ENCODE peak calls at places on chromosomes 12 and 14, in ten cellular contexts. One of them, this sample, is unnamed.

GRCh38 chr12:102962986-102963385 is 5.5 kb downstream of the ASCL1 start:
- DNase-seq in NCI-H1092 treated with DMSO at 0.1 percent for 48 hours: peak; percentile 40
- DNase-seq in brain microvascular endothelial cell: no peak
- DNase-seq in myocyte: no peak
- DNase-seq in heart right ventricle: no peak
- DNase-seq in Ammon's horn: no peak
- DNase-seq in foreskin fibroblast: no peak
- DNase-seq in stimulated activated CD4-positive, alpha-beta T cell treated with anti-CD3 and anti-CD28 coated beads, Interleukin-4, amount 100 ng/mL, for 48 hours: no peak
- DNase-seq in T follicular helper cell: no peak
- DNase-seq in MM.1S: no peak
- DNase-seq in this sample: no peak

GRCh38 chr12:116053479-116054195 is 223.9 kb downstream of the MED13L start:
- DNase-seq in T follicular helper cell: no peak
- DNase-seq in MM.1S: no peak
- DNase-seq in Ammon's horn: peak; percentile 70
- DNase-seq in stimulated activated CD4-positive, alpha-beta T cell treated with anti-CD3 and anti-CD28 coated beads, Interleukin-4, amount 100 ng/mL, for 48 hours: no peak
- DNase-seq in myocyte: no peak
- DNase-seq in foreskin fibroblast: peak; percentile 83
- DNase-seq in NCI-H1092 treated with DMSO at 0.1 percent for 48 hours: no peak
- DNase-seq in brain microvascular endothelial cell: peak; percentile 25
- DNase-seq in heart right ventricle: no peak
- DNase-seq in this sample: peak; percentile 75

GRCh38 chr12:50055831-50056628 is 1.4 kb upstream of the ASIC1 start:
- DNase-seq in stimulated activated CD4-positive, alpha-beta T cell treated with anti-CD3 and anti-CD28 coated beads, Interleukin-4, amount 100 ng/mL, for 48 hours: peak; percentile 47
- DNase-seq in T follicular helper cell: peak; percentile 33
- DNase-seq in heart right ventricle: no peak
- DNase-seq in Ammon's horn: peak; percentile 72
- DNase-seq in brain microvascular endothelial cell: no peak
- DNase-seq in myocyte: peak; percentile 50
- DNase-seq in MM.1S: peak; percentile 57
- DNase-seq in foreskin fibroblast: peak; percentile 27
- DNase-seq in NCI-H1092 treated with DMSO at 0.1 percent for 48 hours: peak; percentile 41
- DNase-seq in this sample: no peak

GRCh38 chr14:74019743-74020142 is 594 bp downstream of the BBOF1 start:
- DNase-seq in MM.1S: no peak
- DNase-seq in brain microvascular endothelial cell: peak; percentile 60
- DNase-seq in stimulated activated CD4-positive, alpha-beta T cell treated with anti-CD3 and anti-CD28 coated beads, Interleukin-4, amount 100 ng/mL, for 48 hours: no peak
- DNase-seq in T follicular helper cell: no peak
- DNase-seq in foreskin fibroblast: peak; percentile 32
- DNase-seq in myocyte: peak; percentile 39
- DNase-seq in Ammon's horn: peak; percentile 5
- DNase-seq in NCI-H1092 treated with DMSO at 0.1 percent for 48 hours: no peak
- DNase-seq in heart right ventricle: no peak
- DNase-seq in this sample: peak; percentile 27

GRCh38 chr14:101174522-101174838 is 271.0 kb upstream of the RTL1 start:
- DNase-seq in T follicular helper cell: no peak
- DNase-seq in Ammon's horn: no peak
- DNase-seq in stimulated activated CD4-positive, alpha-beta T cell treated with anti-CD3 and anti-CD28 coated beads, Interleukin-4, amount 100 ng/mL, for 48 hours: no peak
- DNase-seq in heart right ventricle: no peak
- DNase-seq in foreskin fibroblast: no peak
- DNase-seq in NCI-H1092 treated with DMSO at 0.1 percent for 48 hours: peak; percentile 94
- DNase-seq in myocyte: no peak
- DNase-seq in MM.1S: no peak
- DNase-seq in brain microvascular endothelial cell: no peak
- DNase-seq in this sample: no peak

GRCh38 chr12:120234643-120235368 is 30.7 kb downstream of the PXN start:
- DNase-seq in myocyte: peak; percentile 99
- DNase-seq in foreskin fibroblast: peak; percentile 99
- DNase-seq in NCI-H1092 treated with DMSO at 0.1 percent for 48 hours: peak; percentile 50
- DNase-seq in Ammon's horn: peak; percentile 87
- DNase-seq in heart right ventricle: peak; percentile 81
- DNase-seq in brain microvascular endothelial cell: peak; percentile 98
- DNase-seq in MM.1S: no peak
- DNase-seq in stimulated activated CD4-positive, alpha-beta T cell treated with anti-CD3 and anti-CD28 coated beads, Interleukin-4, amount 100 ng/mL, for 48 hours: no peak
- DNase-seq in T follicular helper cell: no peak
- DNase-seq in this sample: peak; percentile 86

GRCh38 chr14:22991852-22992251 is 9.5 kb upstream of the AJUBA start:
- DNase-seq in MM.1S: no peak
- DNase-seq in heart right ventricle: no peak
- DNase-seq in stimulated activated CD4-positive, alpha-beta T cell treated with anti-CD3 and anti-CD28 coated beads, Interleukin-4, amount 100 ng/mL, for 48 hours: no peak
- DNase-seq in NCI-H1092 treated with DMSO at 0.1 percent for 48 hours: no peak
- DNase-seq in myocyte: no peak
- DNase-seq in foreskin fibroblast: no peak
- DNase-seq in T follicular helper cell: no peak
- DNase-seq in brain microvascular endothelial cell: no peak
- DNase-seq in Ammon's horn: no peak
- DNase-seq in this sample: no peak

GRCh38 chr14:97177635-97178034 is 380.5 kb downstream of the VRK1 start:
- DNase-seq in Ammon's horn: no peak
- DNase-seq in stimulated activated CD4-positive, alpha-beta T cell treated with anti-CD3 and anti-CD28 coated beads, Interleukin-4, amount 100 ng/mL, for 48 hours: no peak
- DNase-seq in MM.1S: no peak
- DNase-seq in NCI-H1092 treated with DMSO at 0.1 percent for 48 hours: no peak
- DNase-seq in T follicular helper cell: no peak
- DNase-seq in brain microvascular endothelial cell: no peak
- DNase-seq in heart right ventricle: no peak
- DNase-seq in foreskin fibroblast: no peak
- DNase-seq in myocyte: no peak
- DNase-seq in this sample: no peak

GRCh38 chr14:39827901-39828655 is 395.8 kb upstream of the FBXO33 start:
- DNase-seq in foreskin fibroblast: no peak
- DNase-seq in NCI-H1092 treated with DMSO at 0.1 percent for 48 hours: no peak
- DNase-seq in myocyte: no peak
- DNase-seq in T follicular helper cell: no peak
- DNase-seq in stimulated activated CD4-positive, alpha-beta T cell treated with anti-CD3 and anti-CD28 coated beads, Interleukin-4, amount 100 ng/mL, for 48 hours: no peak
- DNase-seq in heart right ventricle: no peak
- DNase-seq in Ammon's horn: no peak
- DNase-seq in brain microvascular endothelial cell: no peak
- DNase-seq in MM.1S: peak; percentile 27
- DNase-seq in this sample: no peak

GRCh38 chr12:53939141-53940108 is 794 bp downstream of the HOXC13 start:
- DNase-seq in foreskin fibroblast: peak; percentile 61
- DNase-seq in Ammon's horn: no peak
- DNase-seq in brain microvascular endothelial cell: no peak
- DNase-seq in heart right ventricle: no peak
- DNase-seq in myocyte: peak; percentile 55
- DNase-seq in T follicular helper cell: no peak
- DNase-seq in MM.1S: no peak
- DNase-seq in stimulated activated CD4-positive, alpha-beta T cell treated with anti-CD3 and anti-CD28 coated beads, Interleukin-4, amount 100 ng/mL, for 48 hours: no peak
- DNase-seq in NCI-H1092 treated with DMSO at 0.1 percent for 48 hours: no peak
- DNase-seq in this sample: peak; percentile 0

GRCh38 chr12:13288501-13288900 is 92.0 kb downstream of the EMP1 start:
- DNase-seq in foreskin fibroblast: no peak
- DNase-seq in heart right ventricle: no peak
- DNase-seq in MM.1S: no peak
- DNase-seq in Ammon's horn: no peak
- DNase-seq in brain microvascular endothelial cell: no peak
- DNase-seq in NCI-H1092 treated with DMSO at 0.1 percent for 48 hours: no peak
- DNase-seq in myocyte: peak; percentile 83
- DNase-seq in stimulated activated CD4-positive, alpha-beta T cell treated with anti-CD3 and anti-CD28 coated beads, Interleukin-4, amount 100 ng/mL, for 48 hours: no peak
- DNase-seq in T follicular helper cell: no peak
- DNase-seq in this sample: no peak

GRCh38 chr14:97224016-97224415 is 426.8 kb downstream of the VRK1 start:
- DNase-seq in NCI-H1092 treated with DMSO at 0.1 percent for 48 hours: no peak
- DNase-seq in MM.1S: no peak
- DNase-seq in foreskin fibroblast: no peak
- DNase-seq in stimulated activated CD4-positive, alpha-beta T cell treated with anti-CD3 and anti-CD28 coated beads, Interleukin-4, amount 100 ng/mL, for 48 hours: no peak
- DNase-seq in T follicular helper cell: no peak
- DNase-seq in brain microvascular endothelial cell: no peak
- DNase-seq in Ammon's horn: no peak
- DNase-seq in heart right ventricle: no peak
- DNase-seq in myocyte: no peak
- DNase-seq in this sample: no peak

GRCh38 chr14:77965919-77966435 is 166.1 kb downstream of the ADCK1 start:
- DNase-seq in foreskin fibroblast: no peak
- DNase-seq in MM.1S: peak; percentile 12
- DNase-seq in T follicular helper cell: no peak
- DNase-seq in stimulated activated CD4-positive, alpha-beta T cell treated with anti-CD3 and anti-CD28 coated beads, Interleukin-4, amount 100 ng/mL, for 48 hours: no peak
- DNase-seq in heart right ventricle: no peak
- DNase-seq in NCI-H1092 treated with DMSO at 0.1 percent for 48 hours: peak; percentile 58
- DNase-seq in brain microvascular endothelial cell: peak; percentile 12
- DNase-seq in myocyte: peak; percentile 14
- DNase-seq in Ammon's horn: no peak
- DNase-seq in this sample: no peak

GRCh38 chr12:124131671-124132058 is 158.7 kb downstream of the ZNF664 start:
- DNase-seq in brain microvascular endothelial cell: no peak
- DNase-seq in stimulated activated CD4-positive, alpha-beta T cell treated with anti-CD3 and anti-CD28 coated beads, Interleukin-4, amount 100 ng/mL, for 48 hours: no peak
- DNase-seq in NCI-H1092 treated with DMSO at 0.1 percent for 48 hours: no peak
- DNase-seq in T follicular helper cell: no peak
- DNase-seq in Ammon's horn: no peak
- DNase-seq in foreskin fibroblast: no peak
- DNase-seq in heart right ventricle: no peak
- DNase-seq in MM.1S: no peak
- DNase-seq in myocyte: no peak
- DNase-seq in this sample: no peak

GRCh38 chr12:42756841-42757661 is 167.5 kb upstream of the PRICKLE1 start:
- DNase-seq in myocyte: peak; percentile 87
- DNase-seq in stimulated activated CD4-positive, alpha-beta T cell treated with anti-CD3 and anti-CD28 coated beads, Interleukin-4, amount 100 ng/mL, for 48 hours: no peak
- DNase-seq in heart right ventricle: no peak
- DNase-seq in T follicular helper cell: no peak
- DNase-seq in Ammon's horn: no peak
- DNase-seq in NCI-H1092 treated with DMSO at 0.1 percent for 48 hours: no peak
- DNase-seq in MM.1S: peak; percentile 15
- DNase-seq in foreskin fibroblast: peak; percentile 67
- DNase-seq in brain microvascular endothelial cell: peak; percentile 97
- DNase-seq in this sample: peak; percentile 80

GRCh38 chr12:26341481-26341880 is 146.1 kb downstream of the SSPN start:
- DNase-seq in foreskin fibroblast: no peak
- DNase-seq in Ammon's horn: no peak
- DNase-seq in NCI-H1092 treated with DMSO at 0.1 percent for 48 hours: no peak
- DNase-seq in T follicular helper cell: no peak
- DNase-seq in brain microvascular endothelial cell: no peak
- DNase-seq in MM.1S: no peak
- DNase-seq in myocyte: no peak
- DNase-seq in stimulated activated CD4-positive, alpha-beta T cell treated with anti-CD3 and anti-CD28 coated beads, Interleukin-4, amount 100 ng/mL, for 48 hours: no peak
- DNase-seq in heart right ventricle: no peak
- DNase-seq in this sample: no peak

GRCh38 chr12:88185988-88186387 is 43.9 kb downstream of the TMTC3 start:
- DNase-seq in foreskin fibroblast: peak; percentile 73
- DNase-seq in Ammon's horn: no peak
- DNase-seq in NCI-H1092 treated with DMSO at 0.1 percent for 48 hours: no peak
- DNase-seq in MM.1S: no peak
- DNase-seq in heart right ventricle: no peak
- DNase-seq in T follicular helper cell: no peak
- DNase-seq in stimulated activated CD4-positive, alpha-beta T cell treated with anti-CD3 and anti-CD28 coated beads, Interleukin-4, amount 100 ng/mL, for 48 hours: no peak
- DNase-seq in brain microvascular endothelial cell: peak; percentile 79
- DNase-seq in myocyte: peak; percentile 81
- DNase-seq in this sample: peak; percentile 34

GRCh38 chr14:80150301-80150700 is 61.0 kb downstream of the DIO2 start:
- DNase-seq in T follicular helper cell: no peak
- DNase-seq in foreskin fibroblast: no peak
- DNase-seq in heart right ventricle: no peak
- DNase-seq in brain microvascular endothelial cell: no peak
- DNase-seq in stimulated activated CD4-positive, alpha-beta T cell treated with anti-CD3 and anti-CD28 coated beads, Interleukin-4, amount 100 ng/mL, for 48 hours: no peak
- DNase-seq in Ammon's horn: no peak
- DNase-seq in myocyte: no peak
- DNase-seq in MM.1S: no peak
- DNase-seq in NCI-H1092 treated with DMSO at 0.1 percent for 48 hours: no peak
- DNase-seq in this sample: no peak

GRCh38 chr14:93970589-93970966 is 5.8 kb downstream of the ASB2 start:
- DNase-seq in NCI-H1092 treated with DMSO at 0.1 percent for 48 hours: peak; percentile 35
- DNase-seq in heart right ventricle: no peak
- DNase-seq in myocyte: no peak
- DNase-seq in brain microvascular endothelial cell: no peak
- DNase-seq in foreskin fibroblast: no peak
- DNase-seq in MM.1S: peak; percentile 52
- DNase-seq in stimulated activated CD4-positive, alpha-beta T cell treated with anti-CD3 and anti-CD28 coated beads, Interleukin-4, amount 100 ng/mL, for 48 hours: no peak
- DNase-seq in Ammon's horn: peak; percentile 46
- DNase-seq in T follicular helper cell: peak; percentile 59
- DNase-seq in this sample: no peak

GRCh38 chr12:109753959-109754358 is 40.3 kb downstream of the FAM222A start:
- DNase-seq in heart right ventricle: no peak
- DNase-seq in T follicular helper cell: no peak
- DNase-seq in foreskin fibroblast: no peak
- DNase-seq in stimulated activated CD4-positive, alpha-beta T cell treated with anti-CD3 and anti-CD28 coated beads, Interleukin-4, amount 100 ng/mL, for 48 hours: no peak
- DNase-seq in myocyte: no peak
- DNase-seq in NCI-H1092 treated with DMSO at 0.1 percent for 48 hours: no peak
- DNase-seq in brain microvascular endothelial cell: no peak
- DNase-seq in Ammon's horn: no peak
- DNase-seq in MM.1S: no peak
- DNase-seq in this sample: no peak

GRCh38 chr12:28409892-28410291 is 219.6 kb downstream of the CCDC91 start:
- DNase-seq in heart right ventricle: no peak
- DNase-seq in T follicular helper cell: no peak
- DNase-seq in Ammon's horn: no peak
- DNase-seq in MM.1S: no peak
- DNase-seq in NCI-H1092 treated with DMSO at 0.1 percent for 48 hours: no peak
- DNase-seq in foreskin fibroblast: peak; percentile 40
- DNase-seq in stimulated activated CD4-positive, alpha-beta T cell treated with anti-CD3 and anti-CD28 coated beads, Interleukin-4, amount 100 ng/mL, for 48 hours: no peak
- DNase-seq in brain microvascular endothelial cell: peak; percentile 31
- DNase-seq in myocyte: no peak
- DNase-seq in this sample: no peak

GRCh38 chr12:3820122-3820521 is 53.1 kb downstream of the PARP11 start:
- DNase-seq in MM.1S: no peak
- DNase-seq in brain microvascular endothelial cell: peak; percentile 33
- DNase-seq in Ammon's horn: no peak
- DNase-seq in stimulated activated CD4-positive, alpha-beta T cell treated with anti-CD3 and anti-CD28 coated beads, Interleukin-4, amount 100 ng/mL, for 48 hours: no peak
- DNase-seq in heart right ventricle: no peak
- DNase-seq in NCI-H1092 treated with DMSO at 0.1 percent for 48 hours: no peak
- DNase-seq in myocyte: peak; percentile 71
- DNase-seq in foreskin fibroblast: no peak
- DNase-seq in T follicular helper cell: no peak
- DNase-seq in this sample: no peak

GRCh38 chr14:31057035-31057434 is 30.9 kb upstream of the STRN3 start:
- DNase-seq in stimulated activated CD4-positive, alpha-beta T cell treated with anti-CD3 and anti-CD28 coated beads, Interleukin-4, amount 100 ng/mL, for 48 hours: no peak
- DNase-seq in NCI-H1092 treated with DMSO at 0.1 percent for 48 hours: no peak
- DNase-seq in MM.1S: no peak
- DNase-seq in T follicular helper cell: no peak
- DNase-seq in heart right ventricle: no peak
- DNase-seq in myocyte: no peak
- DNase-seq in brain microvascular endothelial cell: no peak
- DNase-seq in Ammon's horn: no peak
- DNase-seq in foreskin fibroblast: no peak
- DNase-seq in this sample: no peak

GRCh38 chr12:84793558-84794367 is 118.8 kb downstream of the SLC6A15 start:
- DNase-seq in myocyte: no peak
- DNase-seq in Ammon's horn: no peak
- DNase-seq in foreskin fibroblast: no peak
- DNase-seq in stimulated activated CD4-positive, alpha-beta T cell treated with anti-CD3 and anti-CD28 coated beads, Interleukin-4, amount 100 ng/mL, for 48 hours: no peak
- DNase-seq in NCI-H1092 treated with DMSO at 0.1 percent for 48 hours: no peak
- DNase-seq in T follicular helper cell: no peak
- DNase-seq in brain microvascular endothelial cell: no peak
- DNase-seq in MM.1S: no peak
- DNase-seq in heart right ventricle: no peak
- DNase-seq in this sample: no peak

GRCh38 chr12:122884860-122885259 is 11.1 kb downstream of the VPS37B start:
- DNase-seq in foreskin fibroblast: no peak
- DNase-seq in MM.1S: no peak
- DNase-seq in heart right ventricle: no peak
- DNase-seq in T follicular helper cell: no peak
- DNase-seq in myocyte: no peak
- DNase-seq in brain microvascular endothelial cell: no peak
- DNase-seq in Ammon's horn: no peak
- DNase-seq in NCI-H1092 treated with DMSO at 0.1 percent for 48 hours: no peak
- DNase-seq in stimulated activated CD4-positive, alpha-beta T cell treated with anti-CD3 and anti-CD28 coated beads, Interleukin-4, amount 100 ng/mL, for 48 hours: no peak
- DNase-seq in this sample: no peak

GRCh38 chr14:94225460-94225989 is 51.4 kb downstream of the PPP4R4 start:
- DNase-seq in foreskin fibroblast: no peak
- DNase-seq in NCI-H1092 treated with DMSO at 0.1 percent for 48 hours: no peak
- DNase-seq in brain microvascular endothelial cell: no peak
- DNase-seq in MM.1S: no peak
- DNase-seq in myocyte: no peak
- DNase-seq in Ammon's horn: no peak
- DNase-seq in heart right ventricle: no peak
- DNase-seq in T follicular helper cell: no peak
- DNase-seq in stimulated activated CD4-positive, alpha-beta T cell treated with anti-CD3 and anti-CD28 coated beads, Interleukin-4, amount 100 ng/mL, for 48 hours: no peak
- DNase-seq in this sample: no peak

GRCh38 chr14:105171004-105171673 is 2.6 kb upstream of the JAG2 start:
- DNase-seq in foreskin fibroblast: no peak
- DNase-seq in heart right ventricle: no peak
- DNase-seq in myocyte: peak; percentile 60
- DNase-seq in NCI-H1092 treated with DMSO at 0.1 percent for 48 hours: no peak
- DNase-seq in MM.1S: no peak
- DNase-seq in brain microvascular endothelial cell: no peak
- DNase-seq in Ammon's horn: no peak
- DNase-seq in stimulated activated CD4-positive, alpha-beta T cell treated with anti-CD3 and anti-CD28 coated beads, Interleukin-4, amount 100 ng/mL, for 48 hours: no peak
- DNase-seq in T follicular helper cell: no peak
- DNase-seq in this sample: no peak

GRCh38 chr12:91317324-91317723 is 134.7 kb upstream of the DCN start:
- DNase-seq in stimulated activated CD4-positive, alpha-beta T cell treated with anti-CD3 and anti-CD28 coated beads, Interleukin-4, amount 100 ng/mL, for 48 hours: no peak
- DNase-seq in foreskin fibroblast: no peak
- DNase-seq in Ammon's horn: no peak
- DNase-seq in myocyte: peak; percentile 34
- DNase-seq in T follicular helper cell: no peak
- DNase-seq in brain microvascular endothelial cell: no peak
- DNase-seq in NCI-H1092 treated with DMSO at 0.1 percent for 48 hours: no peak
- DNase-seq in MM.1S: no peak
- DNase-seq in heart right ventricle: no peak
- DNase-seq in this sample: no peak